ENCODE peak calls at places on chromosomes 7 and 10, in four cellular contexts. One of them, this sample, is unnamed.

GRCh38 chr10:5530846-5531557 is 6.2 kb downstream of the CALML3 start:
- DNase-seq in H54: no peak
- DNase-seq in skeletal muscle cell: no peak
- DNase-seq in occipital lobe: no peak
- DNase-seq in this sample: no peak

GRCh38 chr10:125824736-125825135 is 1.4 kb downstream of the BCCIP start:
- DNase-seq in H54: peak
- DNase-seq in skeletal muscle cell: no peak
- DNase-seq in occipital lobe: no peak
- DNase-seq in this sample: peak

GRCh38 chr7:74082770-74083116 is 861 bp upstream of the LIMK1 start:
- DNase-seq in H54: no peak
- DNase-seq in skeletal muscle cell: no peak
- DNase-seq in occipital lobe: no peak
- DNase-seq in this sample: no peak

GRCh38 chr7:153943428-153944370 is 108.5 kb upstream of the DPP6 start:
- DNase-seq in H54: no peak
- DNase-seq in skeletal muscle cell: no peak
- DNase-seq in occipital lobe: peak
- DNase-seq in this sample: no peak

GRCh38 chr10:109261231-109261630 is 662.1 kb downstream of the XPNPEP1 start:
- DNase-seq in H54: no peak
- DNase-seq in skeletal muscle cell: no peak
- DNase-seq in occipital lobe: no peak
- DNase-seq in this sample: no peak

GRCh38 chr7:81515009-81515408 is 254.8 kb downstream of the HGF start:
- DNase-seq in H54: no peak
- DNase-seq in skeletal muscle cell: peak
- DNase-seq in occipital lobe: no peak
- DNase-seq in this sample: no peak

GRCh38 chr7:23545493-23545892 is 13.7 kb upstream of the TRA2A start:
- DNase-seq in H54: no peak
- DNase-seq in skeletal muscle cell: no peak
- DNase-seq in occipital lobe: no peak
- DNase-seq in this sample: no peak

GRCh38 chr10:4717670-4718069 is 108.3 kb upstream of the AKR1E2 start:
- DNase-seq in H54: no peak
- DNase-seq in skeletal muscle cell: no peak
- DNase-seq in occipital lobe: no peak
- DNase-seq in this sample: no peak

GRCh38 chr10:130080461-130080814 is 30.2 kb downstream of the C10orf143 start:
- DNase-seq in H54: no peak
- DNase-seq in skeletal muscle cell: no peak
- DNase-seq in occipital lobe: no peak
- DNase-seq in this sample: no peak

GRCh38 chr7:1986366-1987083 is 246.2 kb downstream of the MAD1L1 start:
- DNase-seq in H54: no peak
- DNase-seq in skeletal muscle cell: no peak
- DNase-seq in occipital lobe: no peak
- DNase-seq in this sample: no peak

GRCh38 chr10:16904619-16905018 is 87.4 kb upstream of the RSU1 start:
- DNase-seq in H54: no peak
- DNase-seq in skeletal muscle cell: peak
- DNase-seq in occipital lobe: no peak
- DNase-seq in this sample: no peak

GRCh38 chr10:110681023-110681681 is 37.0 kb downstream of the RBM20 start:
- DNase-seq in H54: peak
- DNase-seq in skeletal muscle cell: no peak
- DNase-seq in occipital lobe: no peak
- DNase-seq in this sample: peak

GRCh38 chr7:124276005-124276606 is 243.2 kb upstream of the TMEM229A start:
- DNase-seq in H54: peak
- DNase-seq in skeletal muscle cell: no peak
- DNase-seq in occipital lobe: no peak
- DNase-seq in this sample: peak

GRCh38 chr10:34351161-34351560 is 463.9 kb downstream of the PARD3 start:
- DNase-seq in H54: no peak
- DNase-seq in skeletal muscle cell: no peak
- DNase-seq in occipital lobe: no peak
- DNase-seq in this sample: no peak

GRCh38 chr10:34960983-34961382 is 129.2 kb downstream of the CUL2 start:
- DNase-seq in H54: no peak
- DNase-seq in skeletal muscle cell: no peak
- DNase-seq in occipital lobe: no peak
- DNase-seq in this sample: peak

GRCh38 chr7:2838451-2838850 is 5.7 kb downstream of the GNA12 start:
- DNase-seq in H54: no peak
- DNase-seq in skeletal muscle cell: no peak
- DNase-seq in occipital lobe: no peak
- DNase-seq in this sample: no peak

GRCh38 chr10:102675887-102676616 is 31.8 kb downstream of the TRIM8 start:
- DNase-seq in H54: no peak
- DNase-seq in skeletal muscle cell: peak
- DNase-seq in occipital lobe: no peak
- DNase-seq in this sample: peak

GRCh38 chr7:94594882-94595281 is 61.1 kb downstream of the SGCE start:
- DNase-seq in H54: no peak
- DNase-seq in skeletal muscle cell: no peak
- DNase-seq in occipital lobe: no peak
- DNase-seq in this sample: no peak

GRCh38 chr10:10092581-10092980 is 925.1 kb upstream of the CELF2 start:
- DNase-seq in H54: peak
- DNase-seq in skeletal muscle cell: peak
- DNase-seq in occipital lobe: no peak
- DNase-seq in this sample: no peak

This sample was measured in ACHN.